ENCODE peak calls at places on chromosomes 1 and 21, in five cellular contexts. S is GM23338, M is spleen, L is sigmoid colon, O is esophagus muscularis mucosa. E is an unnamed sample. For H3K36me3, the result is how much of the 10 kb centered on the place peaks cover.

GRCh38 chr1:61358770-61359455 is 276.6 kb downstream of the NFIA start:
- DNase-seq in L (no peak), S (no peak), M (no peak), O (no peak), E (no peak)

GRCh38 chr21:45986316-45987051 is 4.9 kb downstream of the COL6A1 start:
- DNase-seq in S (no peak), O (no peak), M (peak), L (peak), E (peak)

GRCh38 chr21:44894687-44895302 is 21.3 kb upstream of the PTTG1IP start:
- DNase-seq in O (no peak), M (peak), S (no peak), L (no peak), E (no peak)

GRCh38 chr1:58784758-58785423 is 1.0 kb upstream of the JUN start:
- DNase-seq in S (peak), O (peak), M (peak), L (peak), E (peak)

GRCh38 chr1:173239058-173239457 is 31.9 kb upstream of the TNFSF4 start:
- DNase-seq in S (no peak), L (no peak), O (no peak), M (no peak), E (no peak)

GRCh38 chr1:58718435-58718834 is 18.6 kb upstream of the MYSM1 start:
- DNase-seq in L (peak), O (peak), M (no peak), S (no peak), E (no peak)

GRCh38 chr1:26029864-26030481 is 8.4 kb downstream of the EXTL1 start:
- DNase-seq in M (no peak), L (no peak), O (no peak), S (peak), E (no peak)

GRCh38 chr21:35043549-35043948 is 5.6 kb downstream of the RUNX1 start:
- DNase-seq in M (no peak), L (no peak), O (no peak), S (no peak), E (no peak)

GRCh38 chr1:152148051-152148450 is 11.0 kb downstream of the RPTN start:
- DNase-seq in O (peak), L (no peak), S (no peak), M (no peak), E (no peak)

DNA sequence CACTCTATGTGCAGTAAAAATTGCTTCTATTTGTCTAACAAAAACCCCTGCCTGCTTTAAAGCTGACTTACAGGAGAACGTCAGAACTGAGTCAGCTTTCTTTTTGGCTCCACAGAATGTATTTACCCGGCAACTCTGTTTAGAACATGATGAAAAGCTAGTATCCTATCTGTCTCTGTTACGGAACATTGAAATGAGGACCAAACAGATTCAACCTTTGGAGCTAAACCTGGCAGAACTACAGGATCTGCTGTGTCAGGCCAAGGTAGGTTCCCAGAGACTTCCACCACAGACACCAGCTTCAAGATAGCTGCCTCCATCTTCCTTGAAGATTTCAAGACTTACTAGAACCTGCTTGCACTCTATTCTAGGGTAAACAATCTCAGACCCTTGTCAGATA is 132.6 kb downstream of the MACF1 start:
- DNase-seq in M (no peak), L (no peak), O (no peak), S (no peak), E (no peak)
- H3K36me3 ChIP-seq in M (half or more), L (half or more), O (half or more), S (half or more), E (under half)

DNA sequence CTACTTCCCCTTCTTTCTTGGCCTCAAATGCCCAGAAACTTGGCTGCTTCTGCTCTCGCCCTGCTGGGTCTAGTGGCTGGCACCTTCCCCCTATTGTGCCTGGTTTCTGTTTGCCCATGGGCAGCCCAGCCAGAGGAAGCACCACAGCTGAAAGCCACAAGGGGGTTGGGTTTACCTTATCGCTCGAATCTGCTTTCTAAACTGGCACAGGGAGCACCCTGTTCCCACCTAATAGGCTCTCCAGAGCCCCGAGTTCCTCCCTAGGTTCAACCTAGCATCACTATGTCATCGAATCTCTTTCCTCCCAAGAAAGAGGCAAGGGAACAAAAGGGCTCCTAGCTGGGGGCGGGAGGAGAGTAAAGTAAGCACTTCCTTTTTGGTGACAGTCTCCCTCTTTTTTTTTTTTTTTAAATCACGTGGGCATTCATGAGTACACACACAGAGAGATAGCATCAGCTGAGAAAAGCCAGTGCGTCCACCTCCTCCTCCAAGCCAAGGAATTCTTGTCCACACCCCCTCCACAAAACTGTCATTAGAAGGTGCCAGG is 72.8 kb downstream of the PLEKHA6 start:
- DNase-seq in L (no peak), M (no peak), O (no peak), S (no peak), E (peak)
- TF ChIP-seq CTCF in L (no peak), M (no peak), O (no peak), S (no peak), E (no peak)

GRCh38 chr1:185300152-185300551 is 16.9 kb downstream of the IVNS1ABP start:
- DNase-seq in S (no peak), L (no peak), M (no peak), O (no peak), E (no peak)
- TF ChIP-seq POLR2AphosphoS5 in S (no peak), L (no peak), M (peak), O (no peak), E (no peak)

GRCh38 chr1:112453876-112454275 is 54.9 kb upstream of the WNT2B start:
- DNase-seq in O (no peak), L (no peak), M (no peak), S (no peak), E (no peak)
- H3K36me3 ChIP-seq in O (under half), L (half or more), M (under half), S (under half), E (under half)

DNA sequence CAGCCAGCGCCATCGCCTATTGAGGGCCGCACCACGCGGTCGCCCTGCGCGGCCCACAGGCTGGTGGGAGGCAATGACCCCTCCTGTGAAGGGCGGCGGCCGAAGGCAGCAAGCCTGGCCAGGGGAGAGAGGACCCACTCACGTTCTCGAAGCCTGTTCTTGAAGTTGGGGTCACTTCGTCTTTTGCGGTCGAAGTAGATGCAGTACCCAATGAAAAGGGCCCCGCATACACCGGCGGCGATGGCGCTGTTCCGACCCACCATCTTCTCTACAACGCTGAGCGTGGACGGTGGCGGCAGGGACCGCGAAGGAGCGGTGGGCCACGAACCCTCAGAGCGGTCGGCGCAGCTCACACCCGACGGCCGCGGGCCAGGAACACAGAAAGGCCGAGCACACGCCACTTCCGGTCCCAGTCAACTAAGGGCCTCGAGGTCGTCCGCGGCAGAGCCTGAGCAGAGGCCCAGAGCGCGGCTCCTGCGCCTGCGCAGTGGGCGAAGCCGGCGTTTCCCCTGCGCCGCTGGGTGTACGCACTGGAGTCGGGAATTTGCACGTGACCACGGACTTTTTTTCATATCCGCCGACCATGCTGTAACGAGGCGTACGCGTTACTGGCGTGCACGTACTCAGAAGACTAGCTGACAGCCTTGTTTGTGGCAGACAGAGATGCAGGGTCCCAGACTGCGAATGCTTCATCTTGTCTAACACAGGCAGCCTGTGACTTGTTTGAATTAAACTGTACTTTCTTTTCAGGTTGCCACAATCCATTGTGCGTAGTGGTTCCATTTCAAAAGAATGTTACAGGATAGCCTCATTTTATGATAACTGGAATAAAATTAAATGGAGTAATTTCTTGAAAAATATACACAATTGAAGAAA is at the start of gene TOMM20:
- DNase-seq in S (peak), M (peak), O (peak), L (peak), E (peak)
- TF ChIP-seq CTCF in S (no peak), M (no peak), O (no peak), L (no peak), E (no peak)

GRCh38 chr1:21268281-21269239 is 21.7 kb downstream of the ECE1 start:
- DNase-seq in O (no peak), M (peak), L (no peak), S (no peak), E (peak)

GRCh38 chr1:21265644-21266043 is 24.6 kb downstream of the ECE1 start:
- DNase-seq in L (no peak), S (no peak), M (no peak), O (no peak), E (no peak)

GRCh38 chr1:21267191-21268077 is 22.8 kb downstream of the ECE1 start:
- DNase-seq in O (no peak), L (no peak), M (no peak), S (no peak), E (no peak)

GRCh38 chr1:21264913-21265312 is 25.4 kb downstream of the ECE1 start:
- DNase-seq in M (no peak), O (no peak), S (no peak), L (no peak), E (no peak)

DNA sequence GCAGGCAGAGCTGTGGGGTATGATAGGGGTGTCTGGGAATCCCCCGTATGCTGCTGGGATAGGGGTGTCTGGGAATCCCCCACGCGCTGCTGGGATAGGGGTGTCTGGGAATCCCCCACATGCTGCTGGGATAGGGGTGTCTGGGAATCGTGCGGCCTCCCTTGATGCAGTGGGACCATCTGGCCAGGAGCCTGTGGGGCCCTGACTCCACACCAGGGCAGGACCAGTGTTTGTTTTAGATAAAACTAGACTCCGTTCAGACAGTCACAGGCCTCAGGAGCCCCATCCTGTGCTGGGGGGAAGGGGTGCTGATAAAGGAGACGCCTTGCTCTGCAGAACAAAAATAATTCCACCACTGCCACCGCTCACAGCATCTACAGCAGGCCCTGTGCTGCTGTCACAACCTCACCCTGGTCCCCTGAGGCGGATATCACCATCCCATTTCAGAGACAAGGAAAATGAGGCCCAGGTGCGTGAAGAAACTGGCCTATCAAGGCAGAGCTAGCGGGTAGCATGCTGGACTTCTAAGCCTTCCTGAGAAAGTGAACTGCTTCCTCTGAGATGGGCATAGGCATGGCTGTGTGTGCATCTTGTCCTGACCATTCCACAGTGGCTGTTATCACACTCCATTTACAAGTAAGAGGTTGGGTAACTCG is 24.0 kb downstream of the ECE1 start:
- DNase-seq in O (no peak), L (no peak), S (no peak), M (no peak), E (no peak)
- TF ChIP-seq POLR2AphosphoS5 in O (no peak), L (no peak), S (no peak), M (no peak), E (no peak)

GRCh38 chr1:156257711-156258110 is 9.9 kb upstream of the PAQR6 start:
- DNase-seq in L (no peak), S (no peak), M (no peak), O (no peak), E (no peak)

GRCh38 chr1:156260896-156261295 is 13.0 kb upstream of the PAQR6 start:
- DNase-seq in L (no peak), S (no peak), M (no peak), O (no peak), E (no peak)

GRCh38 chr1:156262461-156263287 is 14.8 kb upstream of the PAQR6 start:
- DNase-seq in S (no peak), M (no peak), L (no peak), O (no peak), E (no peak)

GRCh38 chr1:156259805-156260204 is 11.9 kb upstream of the PAQR6 start:
- DNase-seq in L (no peak), S (peak), O (no peak), M (no peak), E (no peak)

GRCh38 chr1:156258859-156259258 is 11.0 kb upstream of the PAQR6 start:
- DNase-seq in L (no peak), O (no peak), S (no peak), M (no peak), E (no peak)
- H3K36me3 ChIP-seq in L (half or more), O (half or more), S (half or more), M (half or more), E (under half)

GRCh38 chr1:157562515-157562914 is 10.2 kb upstream of the FCRL5 start:
- DNase-seq in O (peak), S (no peak), M (no peak), L (no peak), E (no peak)

DNA sequence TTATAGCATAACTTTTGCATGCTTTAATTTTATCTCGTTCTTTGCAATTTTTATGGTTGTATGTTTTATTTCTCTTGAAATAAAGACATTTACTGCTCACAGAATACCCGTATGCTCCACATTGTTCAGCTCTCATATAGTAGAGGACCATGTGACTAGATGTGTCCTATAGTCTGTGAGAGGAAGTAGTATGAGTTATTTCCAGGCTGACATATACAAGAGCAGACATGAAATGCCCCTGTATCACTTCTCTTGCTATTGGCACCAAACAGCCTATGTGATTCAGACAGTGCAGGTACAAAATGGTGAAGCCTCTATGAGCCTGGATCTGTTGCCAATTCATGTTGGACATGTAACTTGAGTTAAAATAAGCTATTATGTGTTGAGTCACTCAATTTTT is 5.8 kb upstream of the FCRL5 start:
- DNase-seq in S (no peak), L (no peak), O (peak), M (no peak), E (no peak)
- TF ChIP-seq CTCF in S (no peak), L (no peak), O (no peak), M (no peak), E (no peak)